ENCODE peak calls at places on chromosomes 4 and X, in five cellular contexts. One of them, this sample, is unnamed.

GRCh38 chr4:121428721-121429120 is 47.9 kb upstream of the QRFPR start:
- DNase-seq in upper lobe of right lung: no peak
- DNase-seq in choroid plexus epithelial cell: peak
- DNase-seq in astrocyte of the spinal cord: peak
- DNase-seq in tibial artery: no peak
- DNase-seq in this sample: peak

GRCh38 chrX:48981178-48981577 is 9.5 kb upstream of the KCND1 start:
- DNase-seq in upper lobe of right lung: no peak
- DNase-seq in choroid plexus epithelial cell: no peak
- DNase-seq in astrocyte of the spinal cord: no peak
- DNase-seq in tibial artery: no peak
- DNase-seq in this sample: no peak

GRCh38 chrX:41655631-41656030 is 33.1 kb upstream of the GPR34 start:
- DNase-seq in choroid plexus epithelial cell: no peak
- DNase-seq in upper lobe of right lung: no peak
- DNase-seq in tibial artery: no peak
- DNase-seq in astrocyte of the spinal cord: no peak
- DNase-seq in this sample: no peak

GRCh38 chr4:145076473-145076855 is 21.5 kb downstream of the ANAPC10 start:
- DNase-seq in tibial artery: no peak
- DNase-seq in choroid plexus epithelial cell: no peak
- DNase-seq in astrocyte of the spinal cord: no peak
- DNase-seq in upper lobe of right lung: no peak
- DNase-seq in this sample: no peak

GRCh38 chr4:19700951-19701350 is 550.8 kb upstream of the SLIT2 start:
- DNase-seq in tibial artery: no peak
- DNase-seq in choroid plexus epithelial cell: no peak
- DNase-seq in astrocyte of the spinal cord: peak
- DNase-seq in upper lobe of right lung: no peak
- DNase-seq in this sample: no peak

GRCh38 chrX:154546354-154547244 is at the start of gene G6PD:
- DNase-seq in choroid plexus epithelial cell: peak
- DNase-seq in astrocyte of the spinal cord: peak
- DNase-seq in upper lobe of right lung: no peak
- DNase-seq in tibial artery: peak
- DNase-seq in this sample: peak

GRCh38 chr4:26075588-26075987 is 161.6 kb downstream of the SMIM20 start:
- DNase-seq in upper lobe of right lung: no peak
- DNase-seq in tibial artery: no peak
- DNase-seq in choroid plexus epithelial cell: no peak
- DNase-seq in astrocyte of the spinal cord: no peak
- DNase-seq in this sample: no peak

GRCh38 chr4:118281611-118282442 is 71.0 kb downstream of the PRSS12 start:
- DNase-seq in choroid plexus epithelial cell: peak
- DNase-seq in tibial artery: no peak
- DNase-seq in upper lobe of right lung: no peak
- DNase-seq in astrocyte of the spinal cord: peak
- DNase-seq in this sample: peak

GRCh38 chr4:141486375-141486997 is 149.9 kb upstream of the IL15 start:
- DNase-seq in tibial artery: no peak
- DNase-seq in astrocyte of the spinal cord: peak
- DNase-seq in upper lobe of right lung: no peak
- DNase-seq in choroid plexus epithelial cell: peak
- DNase-seq in this sample: peak

GRCh38 chr4:40918330-40918729 is 168.6 kb downstream of the NSUN7 start:
- DNase-seq in upper lobe of right lung: no peak
- DNase-seq in tibial artery: peak
- DNase-seq in astrocyte of the spinal cord: peak
- DNase-seq in choroid plexus epithelial cell: peak
- DNase-seq in this sample: peak

GRCh38 chr4:77232653-77233052 is 75.6 kb downstream of the CCNG2 start:
- DNase-seq in tibial artery: no peak
- DNase-seq in choroid plexus epithelial cell: peak
- DNase-seq in astrocyte of the spinal cord: peak
- DNase-seq in upper lobe of right lung: no peak
- DNase-seq in this sample: no peak

GRCh38 chr4:141706445-141706844 is 70.1 kb downstream of the IL15 start:
- DNase-seq in tibial artery: no peak
- DNase-seq in astrocyte of the spinal cord: no peak
- DNase-seq in upper lobe of right lung: no peak
- DNase-seq in choroid plexus epithelial cell: no peak
- DNase-seq in this sample: no peak

GRCh38 chr4:165152527-165152926 is 39.9 kb upstream of the TMEM192 start:
- DNase-seq in tibial artery: no peak
- DNase-seq in upper lobe of right lung: no peak
- DNase-seq in astrocyte of the spinal cord: no peak
- DNase-seq in choroid plexus epithelial cell: peak
- DNase-seq in this sample: no peak

GRCh38 chr4:130545171-130545570 is 1449.2 kb downstream of the C4orf33 start:
- DNase-seq in astrocyte of the spinal cord: no peak
- DNase-seq in choroid plexus epithelial cell: no peak
- DNase-seq in upper lobe of right lung: no peak
- DNase-seq in tibial artery: no peak
- DNase-seq in this sample: no peak

GRCh38 chrX:148049441-148049840 is 68.3 kb downstream of the FMR1NB start:
- DNase-seq in tibial artery: no peak
- DNase-seq in upper lobe of right lung: no peak
- DNase-seq in choroid plexus epithelial cell: peak
- DNase-seq in astrocyte of the spinal cord: peak
- DNase-seq in this sample: peak
- TF ChIP-seq CTCF in tibial artery: peak
- TF ChIP-seq CTCF in upper lobe of right lung: peak
- TF ChIP-seq CTCF in choroid plexus epithelial cell: peak
- TF ChIP-seq CTCF in astrocyte of the spinal cord: peak
- TF ChIP-seq CTCF in this sample: peak

DNA sequence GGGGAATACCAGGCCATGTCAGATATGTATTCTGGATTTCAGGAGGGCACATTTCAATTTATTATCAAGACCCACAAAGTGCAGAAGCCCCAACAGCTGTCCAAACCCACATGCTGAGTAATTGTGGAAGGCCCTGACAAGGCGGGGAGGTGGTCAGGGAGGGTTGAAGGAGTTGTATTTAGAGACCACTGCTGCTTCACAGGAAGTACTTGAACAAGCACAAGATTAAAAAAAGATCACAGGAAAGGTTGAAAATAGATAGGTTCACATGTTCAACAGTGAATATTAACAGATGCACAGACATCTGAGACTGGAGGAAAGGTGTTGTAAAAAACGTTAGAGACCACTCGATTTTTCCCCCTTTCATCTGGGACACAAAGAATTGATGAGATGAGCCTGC is 17.9 kb downstream of the ATP8A1 start:
- DNase-seq in choroid plexus epithelial cell: no peak
- DNase-seq in tibial artery: no peak
- DNase-seq in astrocyte of the spinal cord: no peak
- DNase-seq in upper lobe of right lung: no peak
- DNase-seq in this sample: no peak
- H3K4me3 ChIP-seq in choroid plexus epithelial cell: no peak
- H3K4me3 ChIP-seq in tibial artery: no peak
- H3K4me3 ChIP-seq in astrocyte of the spinal cord: no peak
- H3K4me3 ChIP-seq in upper lobe of right lung: no peak
- H3K4me3 ChIP-seq in this sample: no peak

DNA sequence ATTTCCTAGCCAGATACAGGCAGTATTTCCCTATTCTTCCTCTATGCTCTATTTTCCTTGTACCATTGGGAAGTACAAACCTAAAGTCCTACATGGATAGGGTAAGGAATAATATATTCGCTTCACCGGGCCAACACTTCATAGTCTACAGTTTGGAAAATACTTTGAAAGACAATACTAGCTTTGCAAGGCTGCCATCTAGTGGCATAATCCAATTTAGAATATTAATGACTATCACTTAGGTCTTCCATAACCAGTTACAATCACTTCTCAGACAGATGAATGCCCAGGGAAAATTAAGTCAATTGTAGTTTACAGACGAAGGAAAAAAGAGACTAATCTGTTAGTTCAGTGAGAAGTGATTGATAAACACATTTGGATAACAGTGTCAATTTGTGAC is 141.0 kb upstream of the FAM47C start:
- DNase-seq in choroid plexus epithelial cell: peak
- DNase-seq in upper lobe of right lung: no peak
- DNase-seq in astrocyte of the spinal cord: peak
- DNase-seq in tibial artery: no peak
- DNase-seq in this sample: peak
- TF ChIP-seq CTCF in choroid plexus epithelial cell: peak
- TF ChIP-seq CTCF in upper lobe of right lung: peak
- TF ChIP-seq CTCF in astrocyte of the spinal cord: peak
- TF ChIP-seq CTCF in tibial artery: peak
- TF ChIP-seq CTCF in this sample: peak

GRCh38 chrX:78513996-78514745 is 145.0 kb downstream of the RTL3 start:
- DNase-seq in choroid plexus epithelial cell: no peak
- DNase-seq in upper lobe of right lung: no peak
- DNase-seq in astrocyte of the spinal cord: no peak
- DNase-seq in tibial artery: no peak
- DNase-seq in this sample: no peak
- H3K4me3 ChIP-seq in choroid plexus epithelial cell: no peak
- H3K4me3 ChIP-seq in upper lobe of right lung: no peak
- H3K4me3 ChIP-seq in astrocyte of the spinal cord: no peak
- H3K4me3 ChIP-seq in tibial artery: no peak
- H3K4me3 ChIP-seq in this sample: no peak

GRCh38 chrX:53239474-53239873 is 14.5 kb upstream of the KDM5C start:
- DNase-seq in upper lobe of right lung: no peak
- DNase-seq in choroid plexus epithelial cell: no peak
- DNase-seq in astrocyte of the spinal cord: no peak
- DNase-seq in tibial artery: no peak
- DNase-seq in this sample: no peak
- TF ChIP-seq CTCF in upper lobe of right lung: no peak
- TF ChIP-seq CTCF in choroid plexus epithelial cell: peak
- TF ChIP-seq CTCF in astrocyte of the spinal cord: peak
- TF ChIP-seq CTCF in tibial artery: no peak
- TF ChIP-seq CTCF in this sample: no peak

This sample was measured in fibroblast of villous mesenchyme.